ENCODE peak calls at places on chromosomes 3 and 15, in five cellular contexts. One of them, this sample, is unnamed.

GRCh38 chr3:72567474-72567873 is 280.8 kb downstream of the SHQ1 start:
- DNase-seq in esophagus muscularis mucosa: no peak
- DNase-seq in HL-60: no peak
- DNase-seq in Panc1: no peak
- DNase-seq in sigmoid colon: no peak
- DNase-seq in this sample: no peak

GRCh38 chr3:16257304-16257703 is 7.4 kb downstream of the DPH3 start:
- DNase-seq in sigmoid colon: no peak
- DNase-seq in HL-60: no peak
- DNase-seq in Panc1: no peak
- DNase-seq in esophagus muscularis mucosa: no peak
- DNase-seq in this sample: no peak

GRCh38 chr3:194140520-194141414 is 4.8 kb downstream of the HES1 start:
- DNase-seq in sigmoid colon: peak
- DNase-seq in HL-60: no peak
- DNase-seq in Panc1: no peak
- DNase-seq in esophagus muscularis mucosa: no peak
- DNase-seq in this sample: peak

GRCh38 chr3:72516361-72516760 is 331.9 kb downstream of the SHQ1 start:
- DNase-seq in HL-60: no peak
- DNase-seq in sigmoid colon: no peak
- DNase-seq in Panc1: no peak
- DNase-seq in esophagus muscularis mucosa: no peak
- DNase-seq in this sample: no peak

GRCh38 chr15:72585659-72586058 is 68.8 kb upstream of the GOLGA6B start:
- DNase-seq in sigmoid colon: no peak
- DNase-seq in HL-60: no peak
- DNase-seq in esophagus muscularis mucosa: no peak
- DNase-seq in Panc1: no peak
- DNase-seq in this sample: no peak

GRCh38 chr3:149407898-149408297 is 30.4 kb upstream of the TM4SF1 start:
- DNase-seq in HL-60: no peak
- DNase-seq in sigmoid colon: no peak
- DNase-seq in esophagus muscularis mucosa: no peak
- DNase-seq in Panc1: no peak
- DNase-seq in this sample: no peak

GRCh38 chr15:35697549-35698299 is 151.8 kb upstream of the DPH6 start:
- DNase-seq in esophagus muscularis mucosa: no peak
- DNase-seq in HL-60: no peak
- DNase-seq in sigmoid colon: no peak
- DNase-seq in Panc1: no peak
- DNase-seq in this sample: no peak

GRCh38 chr3:151377768-151378385 is 6.7 kb downstream of the P2RY12 start:
- DNase-seq in sigmoid colon: no peak
- DNase-seq in HL-60: no peak
- DNase-seq in Panc1: no peak
- DNase-seq in esophagus muscularis mucosa: no peak
- DNase-seq in this sample: no peak

GRCh38 chr15:27095809-27096580 is 125.0 kb downstream of the GABRG3 start:
- DNase-seq in Panc1: no peak
- DNase-seq in esophagus muscularis mucosa: peak
- DNase-seq in sigmoid colon: no peak
- DNase-seq in HL-60: no peak
- DNase-seq in this sample: no peak

GRCh38 chr3:179179979-179180758 is 32.0 kb downstream of the PIK3CA start:
- DNase-seq in Panc1: no peak
- DNase-seq in esophagus muscularis mucosa: no peak
- DNase-seq in HL-60: no peak
- DNase-seq in sigmoid colon: no peak
- DNase-seq in this sample: no peak

GRCh38 chr3:56309465-56309864 is 158.8 kb downstream of the ERC2 start:
- DNase-seq in HL-60: no peak
- DNase-seq in esophagus muscularis mucosa: no peak
- DNase-seq in sigmoid colon: no peak
- DNase-seq in Panc1: no peak
- DNase-seq in this sample: no peak

GRCh38 chr3:46012246-46012645 is 15.0 kb downstream of the XCR1 start:
- DNase-seq in esophagus muscularis mucosa: no peak
- DNase-seq in sigmoid colon: no peak
- DNase-seq in Panc1: no peak
- DNase-seq in HL-60: no peak
- DNase-seq in this sample: no peak

GRCh38 chr3:133799794-133800585 is 5.6 kb upstream of the SRPRB start:
- DNase-seq in esophagus muscularis mucosa: no peak
- DNase-seq in Panc1: no peak
- DNase-seq in HL-60: peak
- DNase-seq in sigmoid colon: no peak
- DNase-seq in this sample: no peak

GRCh38 chr3:141556034-141556433 is 69.2 kb downstream of the RASA2 start:
- DNase-seq in sigmoid colon: no peak
- DNase-seq in Panc1: no peak
- DNase-seq in esophagus muscularis mucosa: no peak
- DNase-seq in HL-60: no peak
- DNase-seq in this sample: no peak

GRCh38 chr3:145716519-145716918 is 444.5 kb downstream of the PLOD2 start:
- DNase-seq in Panc1: no peak
- DNase-seq in HL-60: no peak
- DNase-seq in sigmoid colon: no peak
- DNase-seq in esophagus muscularis mucosa: no peak
- DNase-seq in this sample: no peak

GRCh38 chr15:59236394-59236793 is 29.8 kb downstream of the LDHAL6B start:
- DNase-seq in HL-60: no peak
- DNase-seq in sigmoid colon: no peak
- DNase-seq in Panc1: no peak
- DNase-seq in esophagus muscularis mucosa: peak
- DNase-seq in this sample: no peak

GRCh38 chr3:123423026-123423425 is 25.9 kb downstream of the ADCY5 start:
- DNase-seq in esophagus muscularis mucosa: no peak
- DNase-seq in Panc1: no peak
- DNase-seq in sigmoid colon: no peak
- DNase-seq in HL-60: no peak
- DNase-seq in this sample: no peak
- TF ChIP-seq POLR2AphosphoS5 in esophagus muscularis mucosa: peak
- TF ChIP-seq POLR2AphosphoS5 in Panc1: no peak
- TF ChIP-seq POLR2AphosphoS5 in sigmoid colon: no peak
- TF ChIP-seq POLR2AphosphoS5 in HL-60: no peak
- TF ChIP-seq POLR2AphosphoS5 in this sample: no peak

DNA sequence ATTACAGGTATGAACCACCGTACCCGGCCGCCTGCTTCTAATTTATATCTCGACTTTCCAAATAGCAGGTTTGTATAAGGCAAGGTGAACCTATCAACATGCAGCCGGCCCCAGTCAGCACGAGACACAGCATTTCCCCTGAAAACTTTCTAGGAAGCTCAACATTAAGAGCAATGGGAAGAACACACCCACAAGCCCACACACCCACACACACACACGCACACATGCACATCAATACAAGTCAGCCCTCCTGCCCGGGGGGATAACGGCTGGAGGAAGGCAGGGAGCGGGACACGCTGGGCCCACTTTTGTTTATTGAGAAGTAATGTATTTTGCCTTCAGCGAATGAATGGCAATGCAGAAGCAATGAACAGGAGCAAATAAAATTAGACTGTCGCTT is 83.5 kb downstream of the PCSK6 start:
- DNase-seq in Panc1: no peak
- DNase-seq in esophagus muscularis mucosa: no peak
- DNase-seq in sigmoid colon: no peak
- DNase-seq in HL-60: no peak
- DNase-seq in this sample: no peak
- TF ChIP-seq POLR2AphosphoS5 in Panc1: no peak
- TF ChIP-seq POLR2AphosphoS5 in esophagus muscularis mucosa: no peak
- TF ChIP-seq POLR2AphosphoS5 in sigmoid colon: no peak
- TF ChIP-seq POLR2AphosphoS5 in HL-60: no peak
- TF ChIP-seq POLR2AphosphoS5 in this sample: no peak

DNA sequence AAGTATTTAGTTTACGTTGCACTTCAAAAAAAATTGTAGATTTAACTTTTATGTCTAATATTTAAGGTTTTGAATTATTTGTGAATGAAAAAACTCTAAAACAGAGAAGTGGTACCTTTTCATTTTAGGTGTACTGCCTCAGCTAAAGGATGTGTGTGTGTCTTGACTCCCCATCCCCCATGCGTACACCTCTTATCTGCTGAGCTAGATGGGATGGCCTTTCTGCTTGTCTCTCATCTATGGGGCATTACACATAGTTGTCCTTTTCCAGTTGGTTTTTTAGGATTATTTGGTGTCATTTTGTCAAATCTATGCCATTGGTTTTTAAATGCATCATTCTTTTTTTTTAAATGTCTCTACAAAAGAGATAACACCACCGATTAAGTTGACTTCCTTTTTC is 110.9 kb downstream of the FNDC3B start:
- DNase-seq in esophagus muscularis mucosa: no peak
- DNase-seq in sigmoid colon: no peak
- DNase-seq in HL-60: no peak
- DNase-seq in Panc1: no peak
- DNase-seq in this sample: no peak
- TF ChIP-seq POLR2AphosphoS5 in esophagus muscularis mucosa: no peak
- TF ChIP-seq POLR2AphosphoS5 in sigmoid colon: no peak
- TF ChIP-seq POLR2AphosphoS5 in HL-60: no peak
- TF ChIP-seq POLR2AphosphoS5 in Panc1: no peak
- TF ChIP-seq POLR2AphosphoS5 in this sample: no peak

DNA sequence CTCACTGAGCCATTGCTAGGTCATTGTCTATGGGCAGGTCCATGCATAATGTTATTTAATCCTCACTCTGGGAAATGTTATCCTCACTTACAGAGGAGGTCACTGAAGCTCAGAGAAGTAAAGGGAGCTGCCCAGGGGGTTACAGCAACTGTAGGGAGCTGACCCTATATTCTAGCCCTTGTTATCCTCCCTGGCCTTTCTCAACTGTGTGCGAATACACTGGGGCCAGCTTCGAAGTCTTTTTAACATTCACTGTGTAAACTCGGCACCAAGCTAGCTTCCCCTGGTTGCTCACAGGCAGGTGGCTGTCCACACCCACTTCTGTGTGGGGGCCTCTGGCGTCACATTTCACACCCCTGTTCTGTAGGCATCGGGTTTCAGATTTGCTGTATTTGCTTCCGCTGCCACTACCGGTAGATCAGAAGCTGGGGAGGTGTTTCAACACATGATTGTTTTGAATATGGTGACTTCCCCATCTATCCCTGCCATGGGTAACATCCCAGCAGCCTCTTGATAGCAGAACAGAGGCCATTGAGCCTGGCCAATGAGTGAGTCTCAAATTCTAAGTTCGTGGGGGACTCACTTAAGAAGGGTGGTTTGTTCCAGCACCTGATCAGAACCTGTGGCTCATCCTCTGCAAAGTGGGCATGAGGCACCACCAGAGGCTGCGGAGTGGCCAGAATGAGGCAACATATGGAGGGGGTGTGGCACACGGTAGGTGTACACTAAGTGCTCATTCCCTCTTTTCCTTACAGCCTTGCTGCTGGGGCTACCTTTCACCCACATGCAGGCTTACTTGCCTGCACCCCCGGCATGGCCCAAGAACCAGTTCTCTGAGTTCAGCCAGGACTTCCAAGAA is 61.6 kb downstream of the IQSEC1 start:
- DNase-seq in esophagus muscularis mucosa: no peak
- DNase-seq in sigmoid colon: peak
- DNase-seq in Panc1: no peak
- DNase-seq in HL-60: peak
- DNase-seq in this sample: peak
- TF ChIP-seq POLR2AphosphoS5 in esophagus muscularis mucosa: peak
- TF ChIP-seq POLR2AphosphoS5 in sigmoid colon: no peak
- TF ChIP-seq POLR2AphosphoS5 in Panc1: no peak
- TF ChIP-seq POLR2AphosphoS5 in HL-60: peak
- TF ChIP-seq POLR2AphosphoS5 in this sample: peak

GRCh38 chr3:30704931-30705890 is 98.8 kb downstream of the TGFBR2 start:
- DNase-seq in HL-60: no peak
- DNase-seq in sigmoid colon: no peak
- DNase-seq in esophagus muscularis mucosa: no peak
- DNase-seq in Panc1: no peak
- DNase-seq in this sample: no peak
- TF ChIP-seq POLR2AphosphoS5 in HL-60: no peak
- TF ChIP-seq POLR2AphosphoS5 in sigmoid colon: no peak
- TF ChIP-seq POLR2AphosphoS5 in esophagus muscularis mucosa: no peak
- TF ChIP-seq POLR2AphosphoS5 in Panc1: no peak
- TF ChIP-seq POLR2AphosphoS5 in this sample: no peak

GRCh38 chr3:10508235-10508618 is 2.8 kb upstream of the ATP2B2 start:
- DNase-seq in HL-60: no peak
- DNase-seq in esophagus muscularis mucosa: no peak
- DNase-seq in sigmoid colon: no peak
- DNase-seq in Panc1: no peak
- DNase-seq in this sample: no peak

GRCh38 chr3:10509325-10509724 is 3.9 kb upstream of the ATP2B2 start:
- DNase-seq in esophagus muscularis mucosa: no peak
- DNase-seq in HL-60: no peak
- DNase-seq in sigmoid colon: no peak
- DNase-seq in Panc1: no peak
- DNase-seq in this sample: no peak

GRCh38 chr3:10507331-10507730 is 1.9 kb upstream of the ATP2B2 start:
- DNase-seq in Panc1: no peak
- DNase-seq in HL-60: no peak
- DNase-seq in sigmoid colon: no peak
- DNase-seq in esophagus muscularis mucosa: no peak
- DNase-seq in this sample: no peak

GRCh38 chr3:10510086-10510742 is 4.8 kb upstream of the ATP2B2 start:
- DNase-seq in sigmoid colon: no peak
- DNase-seq in esophagus muscularis mucosa: no peak
- DNase-seq in HL-60: no peak
- DNase-seq in Panc1: no peak
- DNase-seq in this sample: no peak

GRCh38 chr3:10508619-10509260 is 3.4 kb upstream of the ATP2B2 start:
- DNase-seq in Panc1: no peak
- DNase-seq in HL-60: no peak
- DNase-seq in esophagus muscularis mucosa: no peak
- DNase-seq in sigmoid colon: no peak
- DNase-seq in this sample: no peak
- TF ChIP-seq POLR2AphosphoS5 in Panc1: no peak
- TF ChIP-seq POLR2AphosphoS5 in HL-60: no peak
- TF ChIP-seq POLR2AphosphoS5 in esophagus muscularis mucosa: no peak
- TF ChIP-seq POLR2AphosphoS5 in sigmoid colon: no peak
- TF ChIP-seq POLR2AphosphoS5 in this sample: no peak

DNA sequence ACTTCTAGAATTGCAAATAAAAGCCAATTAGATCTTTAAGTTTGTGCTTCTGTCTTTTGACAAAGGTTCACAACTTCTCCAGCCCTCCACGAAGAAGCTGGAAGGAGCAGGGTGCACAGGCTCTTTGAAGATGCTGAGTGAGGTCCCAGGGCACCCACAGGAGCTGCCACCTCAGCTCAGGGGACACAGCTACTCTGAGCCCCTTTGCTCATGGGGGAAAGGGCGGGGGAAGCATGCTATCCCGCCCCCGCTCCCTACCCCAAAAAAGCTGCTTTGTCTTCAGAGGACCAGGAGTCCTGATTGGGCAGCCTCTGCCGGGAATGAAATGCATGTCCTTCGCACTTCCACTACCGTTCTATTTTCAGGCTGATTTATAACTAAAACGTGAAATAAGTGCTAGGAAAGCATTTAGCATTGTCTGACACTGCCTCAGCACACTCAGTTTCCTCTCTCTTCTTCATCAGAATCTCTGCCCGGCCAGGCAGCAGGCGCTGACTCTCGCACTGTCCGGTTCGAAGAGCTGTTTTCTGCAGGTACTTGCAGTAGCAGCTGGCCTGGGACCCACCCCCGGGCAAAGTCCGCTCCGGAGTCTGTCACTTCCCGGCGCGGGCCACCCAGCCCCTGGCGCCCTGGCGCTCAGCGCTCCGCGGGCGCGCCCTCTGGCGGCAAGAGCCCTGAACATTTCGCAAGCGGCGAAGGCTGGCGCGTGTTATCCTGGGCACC is 45.5 kb upstream of the KLHL25 start:
- DNase-seq in sigmoid colon: peak
- DNase-seq in HL-60: peak
- DNase-seq in Panc1: no peak
- DNase-seq in esophagus muscularis mucosa: peak
- DNase-seq in this sample: peak
- TF ChIP-seq POLR2AphosphoS5 in sigmoid colon: no peak
- TF ChIP-seq POLR2AphosphoS5 in HL-60: no peak
- TF ChIP-seq POLR2AphosphoS5 in Panc1: no peak
- TF ChIP-seq POLR2AphosphoS5 in esophagus muscularis mucosa: peak
- TF ChIP-seq POLR2AphosphoS5 in this sample: no peak

This sample was measured in GM12892.